ENCODE peak calls at places on chromosomes 5 and 9, in eight cellular contexts. A is progenitor cell of endocrine pancreas, M is fibroblast of mammary gland, P is HFFc6, X is BJ, E is adrenal gland, K is bronchial epithelial cell, D is left ventricle myocardium inferior. C is an unnamed sample.

GRCh38 chr9:80789831-80790230 is 899.5 kb downstream of the TLE1 start:
- DNase-seq in A (no peak), M (no peak), E (no peak), X (no peak), K (no peak), P (no peak), D (no peak), C (no peak)

GRCh38 chr5:81020478-81021167 is 60.5 kb downstream of the RASGRF2 start:
- DNase-seq in E (no peak), P (no peak), K (peak; percentile 7), D (no peak), M (no peak), X (no peak), A (no peak), C (no peak)

GRCh38 chr5:141867139-141867538 is 11.1 kb downstream of the PCDH1 start:
- DNase-seq in P (no peak), D (no peak), M (no peak), K (no peak), E (no peak), X (no peak), A (no peak), C (no peak)

GRCh38 chr5:38845555-38846378 is at the start of gene OSMR:
- DNase-seq in D (peak; percentile 92), E (peak; percentile 97), X (peak; percentile 93), A (peak; percentile 32), K (peak; percentile 94), P (peak; percentile 95), M (peak; percentile 98), C (peak; percentile 74)

GRCh38 chr9:37531699-37532098 is 44.5 kb downstream of the FBXO10 start:
- DNase-seq in P (no peak), K (no peak), M (no peak), X (no peak), E (no peak), A (no peak), D (no peak), C (no peak)

GRCh38 chr5:159269723-159270122 is 6.6 kb downstream of the UBLCP1 start:
- DNase-seq in D (no peak), E (no peak), K (no peak), A (no peak), M (no peak), P (no peak), X (no peak), C (no peak)

GRCh38 chr5:2334686-2335085 is 416.8 kb downstream of the IRX2 start:
- DNase-seq in M (no peak), X (no peak), K (no peak), D (no peak), E (no peak), A (no peak), P (no peak), C (no peak)

GRCh38 chr9:89433826-89434225 is 64.1 kb downstream of the SEMA4D start:
- DNase-seq in X (peak; percentile 39), D (no peak), P (peak; percentile 20), M (peak; percentile 34), E (no peak), K (no peak), A (no peak), C (no peak)

GRCh38 chr9:98315551-98316060 is 60.2 kb upstream of the TBC1D2 start:
- DNase-seq in E (peak; percentile 91), D (peak; percentile 64), P (peak; percentile 70), K (peak; percentile 71), M (peak; percentile 90), A (peak; percentile 93), X (no peak), C (peak; percentile 89)

GRCh38 chr5:158875272-158875679 is 224.4 kb downstream of the EBF1 start:
- DNase-seq in K (peak; percentile 40), X (no peak), D (no peak), M (peak; percentile 56), P (no peak), A (no peak), E (no peak), C (no peak)

GRCh38 chr5:62576570-62577172 is 1.9 kb upstream of the LRRC70 start:
- DNase-seq in A (no peak), M (no peak), X (no peak), E (no peak), D (no peak), P (no peak), K (peak; percentile 4), C (no peak)
- TF ChIP-seq CTCF in A (no peak), M (no peak), X (no peak), E (no peak), D (no peak), P (no peak), K (no peak), C (no peak)

GRCh38 chr9:93578844-93579243 is 2.5 kb downstream of the PHF2 start:
- DNase-seq in D (no peak), K (no peak), E (no peak), P (no peak), M (no peak), X (no peak), A (no peak), C (no peak)

GRCh38 chr9:93582550-93582949 is 6.2 kb downstream of the PHF2 start:
- DNase-seq in E (peak; percentile 36), A (no peak), M (no peak), D (no peak), X (no peak), P (no peak), K (no peak), C (no peak)

GRCh38 chr9:93582115-93582514 is 5.7 kb downstream of the PHF2 start:
- DNase-seq in E (peak; percentile 61), P (no peak), K (no peak), D (no peak), M (no peak), X (no peak), A (no peak), C (no peak)

GRCh38 chr9:93579711-93580516 is 3.5 kb downstream of the PHF2 start:
- DNase-seq in D (no peak), A (no peak), M (no peak), X (no peak), E (peak; percentile 49), P (no peak), K (no peak), C (no peak)

DNA sequence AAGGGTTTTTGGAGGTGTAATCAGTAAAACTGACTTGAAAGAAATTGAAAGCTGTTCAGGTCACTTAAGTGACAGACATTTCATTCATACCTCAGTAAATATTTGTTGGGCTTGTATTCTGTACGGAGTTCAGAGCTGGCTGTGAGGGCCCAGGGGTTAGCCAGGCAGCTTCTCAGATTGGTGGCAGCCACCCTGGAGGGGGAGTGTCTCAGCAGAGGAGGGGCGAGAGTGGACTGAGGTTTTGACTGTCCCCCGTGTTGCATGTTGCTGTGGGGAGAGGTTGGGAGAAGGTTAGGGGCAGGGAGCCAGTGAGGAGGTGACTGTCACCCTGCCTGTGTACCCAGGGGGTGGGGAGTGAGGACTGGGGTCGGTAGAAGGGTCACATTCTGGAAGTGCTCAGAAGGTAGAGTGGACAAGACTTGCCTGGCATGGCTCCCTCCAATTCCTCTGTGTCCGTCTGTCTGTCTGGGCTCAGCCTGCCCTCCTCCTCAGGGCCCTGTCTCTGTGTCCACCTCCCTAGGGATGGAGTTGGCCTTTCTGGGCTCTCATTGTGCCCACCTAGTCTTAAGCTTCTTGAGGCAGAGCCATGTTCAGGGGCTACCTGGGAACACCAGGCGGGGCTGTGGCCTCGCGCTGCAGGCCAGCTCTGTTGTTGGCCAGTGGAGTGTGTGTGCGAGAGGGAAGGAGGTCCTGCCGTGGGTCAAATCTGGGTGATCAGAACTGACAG is 4.4 kb downstream of the PHF2 start:
- DNase-seq in P (no peak), X (no peak), A (no peak), K (no peak), M (no peak), D (no peak), E (peak; percentile 51), C (no peak)
- TF ChIP-seq CTCF in P (no peak), X (no peak), A (no peak), K (no peak), M (no peak), D (no peak), E (no peak), C (no peak)

GRCh38 chr9:1918642-1919041 is 96.5 kb upstream of the SMARCA2 start:
- DNase-seq in M (no peak), A (no peak), E (no peak), X (no peak), K (no peak), P (no peak), D (no peak), C (no peak)

GRCh38 chr9:1913931-1914330 is 101.2 kb upstream of the SMARCA2 start:
- DNase-seq in M (no peak), X (no peak), D (no peak), A (no peak), K (no peak), E (no peak), P (no peak), C (no peak)

GRCh38 chr9:1922026-1922425 is 93.1 kb upstream of the SMARCA2 start:
- DNase-seq in X (no peak), D (no peak), P (no peak), M (no peak), E (no peak), A (no peak), K (no peak), C (no peak)

GRCh38 chr9:1916676-1917075 is 98.5 kb upstream of the SMARCA2 start:
- DNase-seq in E (no peak), D (no peak), A (no peak), P (no peak), X (no peak), M (peak; percentile 60), K (no peak), C (no peak)

GRCh38 chr9:1919229-1919628 is 95.9 kb upstream of the SMARCA2 start:
- DNase-seq in X (no peak), D (no peak), A (no peak), P (no peak), E (no peak), M (no peak), K (no peak), C (no peak)
- TF ChIP-seq CTCF in X (no peak), D (no peak), A (no peak), P (no peak), E (no peak), M (no peak), K (no peak), C (no peak)

DNA sequence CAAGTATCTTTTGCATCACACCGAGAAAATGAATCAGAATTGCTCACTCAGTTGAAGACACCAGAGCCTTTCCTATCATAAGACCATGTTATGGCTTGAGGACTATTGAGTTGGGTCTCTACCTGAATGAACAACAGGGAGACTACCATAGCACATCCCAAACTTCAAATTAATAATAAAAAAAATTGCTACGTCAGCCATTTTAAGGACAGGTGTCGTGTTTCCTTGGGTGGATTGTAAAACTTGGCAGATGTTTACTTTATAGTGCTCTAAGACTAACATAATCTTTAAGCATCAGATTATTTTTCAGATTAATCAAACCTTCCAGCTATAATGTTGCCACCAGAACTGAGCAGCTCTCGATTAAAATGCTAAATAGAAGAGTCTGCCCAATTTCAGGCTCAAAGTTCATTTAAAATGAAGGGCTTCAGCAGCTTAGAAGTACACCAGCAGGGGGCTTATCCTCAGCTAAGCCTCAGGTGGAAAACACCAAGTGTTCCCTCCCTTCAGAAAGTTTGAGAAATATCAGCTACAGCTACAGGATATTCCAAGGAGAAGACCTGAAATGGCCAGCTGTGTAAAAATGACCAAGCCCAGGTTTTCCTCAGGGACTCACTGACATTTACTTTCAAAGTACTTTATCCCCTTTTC is 395.5 kb downstream of the DTWD2 start:
- DNase-seq in P (no peak), X (no peak), E (no peak), D (no peak), K (no peak), A (no peak), M (no peak), C (no peak)
- TF ChIP-seq CTCF in P (peak; percentile 8), X (peak; percentile 9), E (no peak), D (peak; percentile 17), K (no peak), A (peak; percentile 42), M (peak; percentile 23), C (no peak)